ENCODE peak calls at places on chromosomes 5 and 9, in seven cellular contexts. A is smooth muscle cell of the brain vasculature; B is activated CD8-positive, alpha-beta memory T cell treated with anti-CD3 and anti-CD28 coated beads for 1 hour; R is Right ventricle myocardium superior; Q is CD4-positive, alpha-beta T cell; W is Calu3; C is lower leg skin. S is an unnamed sample.

GRCh38 chr9:131809941-131810344 is 70.1 kb upstream of the RAPGEF1 start:
- DNase-seq in A (no peak), B (no peak), R (no peak), Q (no peak), W (no peak), C (no peak), S (no peak)

GRCh38 chr5:122810405-122810804 is 35.0 kb upstream of the SNX24 start:
- DNase-seq in A (no peak), B (no peak), R (no peak), Q (no peak), W (no peak), C (no peak), S (no peak)

GRCh38 chr5:14449052-14449661 is 132.4 kb upstream of the OTULINL start:
- DNase-seq in A (peak; percentile 91), B (no peak), R (peak; percentile 41), Q (no peak), W (no peak), C (no peak), S (no peak)

GRCh38 chr9:84296146-84296843 is 44.3 kb downstream of the SLC28A3 start:
- DNase-seq in A (no peak), B (no peak), R (no peak), Q (no peak), W (no peak), C (no peak), S (no peak)

GRCh38 chr5:134029156-134029555 is 24.4 kb upstream of the VDAC1 start:
- DNase-seq in A (no peak), B (no peak), R (no peak), Q (no peak), W (peak; percentile 28), C (no peak), S (no peak)

GRCh38 chr5:141747152-141747640 is 65.2 kb upstream of the ARAP3 start:
- DNase-seq in A (no peak), B (no peak), R (peak; percentile 90), Q (no peak), W (peak; percentile 52), C (peak; percentile 25), S (no peak)

GRCh38 chr9:97900738-97901565 is 21.3 kb downstream of the TRMO start:
- DNase-seq in A (no peak), B (no peak), R (no peak), Q (no peak), W (peak; percentile 34), C (no peak), S (no peak)

GRCh38 chr5:2833513-2833912 is 82.0 kb upstream of the IRX2 start:
- DNase-seq in A (no peak), B (no peak), R (no peak), Q (no peak), W (no peak), C (no peak), S (no peak)

GRCh38 chr5:150180241-150181027 is 9.4 kb upstream of the SLC6A7 start:
- DNase-seq in A (no peak), B (no peak), R (peak; percentile 88), Q (no peak), W (no peak), C (peak; percentile 57), S (no peak)

GRCh38 chr5:60779431-60779830 is 64.6 kb downstream of the ELOVL7 start:
- DNase-seq in A (no peak), B (no peak), R (no peak), Q (no peak), W (no peak), C (no peak), S (no peak)

GRCh38 chr5:76960004-76960625 is 7.3 kb downstream of the CRHBP start:
- DNase-seq in A (no peak), B (no peak), R (no peak), Q (no peak), W (no peak), C (no peak), S (no peak)

GRCh38 chr5:42423285-42424152 is at the start of gene GHR:
- DNase-seq in A (peak; percentile 78), B (no peak), R (peak; percentile 85), Q (no peak), W (peak; percentile 77), C (peak; percentile 84), S (peak; percentile 62)

GRCh38 chr5:10034008-10034407 is 215.7 kb downstream of the ATPSCKMT start:
- DNase-seq in A (no peak), B (no peak), R (peak; percentile 57), Q (no peak), W (no peak), C (no peak), S (no peak)

GRCh38 chr9:124969401-124969800 is 28.5 kb upstream of the GOLGA1 start:
- DNase-seq in A (no peak), B (no peak), R (no peak), Q (no peak), W (no peak), C (no peak), S (no peak)

GRCh38 chr9:27743490-27743889 is 170.2 kb upstream of the C9orf72 start:
- DNase-seq in A (no peak), B (no peak), R (no peak), Q (no peak), W (no peak), C (no peak), S (no peak)

GRCh38 chr9:80049096-80049495 is 477.3 kb downstream of the TLE4 start:
- DNase-seq in A (no peak), B (no peak), R (no peak), Q (no peak), W (no peak), C (no peak), S (no peak)

GRCh38 chr9:18124760-18125159 is 349.2 kb upstream of the ADAMTSL1 start:
- DNase-seq in A (no peak), B (no peak), R (no peak), Q (no peak), W (no peak), C (no peak), S (no peak)

GRCh38 chr9:109013678-109014145 is 413 bp upstream of the CTNNAL1 start:
- DNase-seq in A (no peak), B (no peak), R (no peak), Q (no peak), W (no peak), C (no peak), S (peak; percentile 48)

GRCh38 chr5:170216262-170216864 is 16.4 kb upstream of the C5orf58 start:
- DNase-seq in A (no peak), B (no peak), R (no peak), Q (no peak), W (peak; percentile 67), C (no peak), S (peak; percentile 1)

GRCh38 chr9:99103909-99104458 is 929 bp upstream of the TGFBR1 start:
- DNase-seq in A (no peak), B (no peak), R (peak; percentile 45), Q (no peak), W (no peak), C (peak; percentile 29), S (no peak)

GRCh38 chr5:113293613-113294340 is 141.0 kb downstream of the TSSK1B start:
- DNase-seq in A (no peak), B (no peak), R (no peak), Q (no peak), W (no peak), C (peak; percentile 18), S (no peak)

GRCh38 chr5:100691545-100691944 is 156.4 kb downstream of the FAM174A start:
- DNase-seq in A (no peak), B (no peak), R (no peak), Q (no peak), W (no peak), C (no peak), S (no peak)

GRCh38 chr5:151800527-151800926 is 28.8 kb downstream of the G3BP1 start:
- DNase-seq in A (no peak), B (no peak), R (no peak), Q (no peak), W (no peak), C (no peak), S (no peak)

GRCh38 chr9:21385131-21385665 is at the start of gene IFNA2:
- DNase-seq in A (no peak), B (no peak), R (no peak), Q (no peak), W (no peak), C (no peak), S (no peak)

GRCh38 chr5:40834391-40834848 is 602 bp downstream of the RPL37 start:
- DNase-seq in A (no peak), B (peak; percentile 37), R (no peak), Q (peak; percentile 19), W (no peak), C (no peak), S (no peak)

GRCh38 chr5:133147815-133148634 is 96.2 kb downstream of the HSPA4 start:
- DNase-seq in A (no peak), B (no peak), R (no peak), Q (no peak), W (no peak), C (no peak), S (no peak)

GRCh38 chr5:71658916-71659661 is 60.0 kb upstream of the CARTPT start:
- DNase-seq in A (no peak), B (no peak), R (no peak), Q (no peak), W (no peak), C (no peak), S (no peak)

GRCh38 chr5:14009575-14009974 is 65.1 kb upstream of the DNAH5 start:
- DNase-seq in A (no peak), B (no peak), R (no peak), Q (no peak), W (no peak), C (no peak), S (no peak)

GRCh38 chr9:33025572-33026347 is 687 bp downstream of the DNAJA1 start:
- DNase-seq in A (no peak), B (peak; percentile 23), R (peak; percentile 64), Q (peak; percentile 60), W (peak; percentile 61), C (peak; percentile 51), S (no peak)

GRCh38 chr5:67010684-67011409 is 185.8 kb downstream of the CD180 start:
- DNase-seq in A (no peak), B (no peak), R (no peak), Q (no peak), W (no peak), C (no peak), S (no peak)

S was measured in SK-N-MC.